ENCODE peak calls at places on chromosomes 13 and 19, in five cellular contexts. W is T-helper 2 cell, Z is NCI-H1105, R is uterus, Y is myocyte. G is an unnamed sample.

GRCh38 chr13:20426766-20427448 is 98.8 kb downstream of the CRYL1 start:
- DNase-seq in R (no peak), Y (peak), Z (no peak), W (no peak), G (no peak)

GRCh38 chr19:17183271-17183757 is 31.8 kb upstream of the USE1 start:
- DNase-seq in R (no peak), W (no peak), Z (no peak), Y (no peak), G (no peak)

GRCh38 chr19:9939301-9939913 is 3.1 kb upstream of the OLFM2 start:
- DNase-seq in R (no peak), Y (peak), Z (no peak), W (no peak), G (no peak)

GRCh38 chr19:5138606-5139594 is 170.0 kb downstream of the KDM4B start:
- DNase-seq in R (no peak), Z (no peak), W (peak), Y (peak), G (peak)

GRCh38 chr19:5804516-5805464 is at the start of gene NRTN:
- DNase-seq in R (no peak), W (peak), Z (peak), Y (no peak), G (peak)

GRCh38 chr13:88107486-88108044 is 436.4 kb downstream of the SLITRK5 start:
- DNase-seq in Z (no peak), R (no peak), W (no peak), Y (peak), G (no peak)

GRCh38 chr13:112210401-112210800 is 143.5 kb downstream of the SOX1 start:
- DNase-seq in W (no peak), Z (no peak), R (no peak), Y (no peak), G (no peak)

GRCh38 chr19:11538232-11539036 is at the start of gene CNN1:
- DNase-seq in R (peak), Y (no peak), W (no peak), Z (no peak), G (no peak)

GRCh38 chr13:97142452-97142851 is 79.7 kb upstream of the MBNL2 start:
- DNase-seq in Y (no peak), R (no peak), Z (no peak), W (no peak), G (no peak)

GRCh38 chr13:51000576-51001260 is 91.1 kb downstream of the RNASEH2B start:
- DNase-seq in Y (peak), W (no peak), R (peak), Z (peak), G (peak)

GRCh38 chr13:75395056-75395455 is 86.9 kb downstream of the TBC1D4 start:
- DNase-seq in R (no peak), Z (no peak), Y (no peak), W (no peak), G (no peak)

GRCh38 chr19:44777715-44778347 is at the start of gene CBLC:
- DNase-seq in W (no peak), R (no peak), Z (no peak), Y (no peak), G (peak)

GRCh38 chr13:75194717-75195116 is 287.3 kb downstream of the TBC1D4 start:
- DNase-seq in Z (no peak), W (no peak), Y (peak), R (no peak), G (no peak)

GRCh38 chr13:79645569-79645968 is 164.6 kb downstream of the NDFIP2 start:
- DNase-seq in R (no peak), W (no peak), Y (no peak), Z (no peak), G (peak)

GRCh38 chr13:91406619-91407018 is 8.2 kb downstream of the GPC5 start:
- DNase-seq in R (no peak), W (no peak), Z (peak), Y (peak), G (peak)

GRCh38 chr13:33744589-33745369 is 73.2 kb upstream of the RFC3 start:
- DNase-seq in Y (no peak), Z (peak), W (no peak), R (no peak), G (peak)

GRCh38 chr19:12884926-12885748 is 1.9 kb downstream of the KLF1 start:
- DNase-seq in Z (no peak), R (no peak), W (peak), Y (no peak), G (peak)

GRCh38 chr13:99969934-99970760 is 1.4 kb downstream of the ZIC5 start:
- DNase-seq in R (no peak), Z (no peak), Y (no peak), W (no peak), G (peak)

GRCh38 chr13:49652691-49653305 is 24.5 kb downstream of the ARL11 start:
- DNase-seq in R (no peak), Z (peak), Y (peak), W (no peak), G (peak)

GRCh38 chr19:16654621-16655020 is 5.3 kb downstream of the SMIM7 start:
- DNase-seq in Y (no peak), R (no peak), W (no peak), Z (no peak), G (no peak)

GRCh38 chr19:45455707-45456499 is 11.9 kb upstream of the FOSB start:
- DNase-seq in W (no peak), Z (no peak), R (peak), Y (peak), G (no peak)

GRCh38 chr19:46812898-46813569 is 24.6 kb upstream of the SLC1A5 start:
- DNase-seq in R (no peak), Z (no peak), Y (no peak), W (no peak), G (no peak)

GRCh38 chr13:79119578-79120107 is 286.4 kb downstream of the RBM26 start:
- DNase-seq in W (no peak), Z (no peak), R (no peak), Y (no peak), G (no peak)

GRCh38 chr13:50527612-50528509 is 315.6 kb downstream of the DLEU7 start:
- DNase-seq in Y (peak), Z (no peak), W (no peak), R (no peak), G (no peak)

GRCh38 chr19:7915250-7916136 is 863 bp downstream of the TGFBR3L start:
- DNase-seq in R (peak), Z (no peak), W (no peak), Y (no peak), G (no peak)